ENCODE peak calls at places on chromosomes 12 and 14, in six cellular contexts. U, C, Q, F, W and M are unnamed samples.
A peak's percentile ranks its signal among the peaks of the same experiment; 100 is the strongest.

GRCh38 chr12:117850048-117850447 is 118.7 kb downstream of the KSR2 start:
- DNase-seq in U (peak; percentile 28), C (peak; percentile 87), Q (peak; percentile 85), F (peak; percentile 59), W (peak; percentile 71), M (peak; percentile 77)

GRCh38 chr12:70365648-70366518 is at the start of gene KCNMB4:
- DNase-seq in U (peak; percentile 10), C (peak; percentile 95), Q (peak; percentile 97), F (peak; percentile 51), W (peak; percentile 65), M (peak; percentile 86)

GRCh38 chr14:21095430-21096205 is 2.8 kb downstream of the ZNF219 start:
- DNase-seq in U (peak; percentile 51), C (peak; percentile 61), Q (peak; percentile 31), F (no peak), W (no peak), M (no peak)

GRCh38 chr12:32756476-32757158 is 920 bp upstream of the YARS2 start:
- DNase-seq in U (no peak), C (no peak), Q (no peak), F (peak; percentile 6), W (no peak), M (no peak)

GRCh38 chr14:88804035-88804434 is 11.3 kb upstream of the EML5 start:
- DNase-seq in U (no peak), C (no peak), Q (no peak), F (no peak), W (no peak), M (no peak)

GRCh38 chr12:122835693-122836026 is 403 bp downstream of the HIP1R start:
- DNase-seq in U (no peak), C (no peak), Q (peak; percentile 41), F (no peak), W (no peak), M (no peak)

GRCh38 chr12:124026755-124027745 is 54.0 kb downstream of the ZNF664 start:
- DNase-seq in U (peak; percentile 86), C (no peak), Q (peak; percentile 16), F (peak; percentile 92), W (peak; percentile 3), M (no peak)

GRCh38 chr12:56591111-56591510 is 39.0 kb downstream of the BAZ2A start:
- DNase-seq in U (no peak), C (peak; percentile 33), Q (no peak), F (no peak), W (no peak), M (no peak)

GRCh38 chr12:50914872-50915484 is 37.4 kb upstream of the HIGD1C start:
- DNase-seq in U (no peak), C (no peak), Q (no peak), F (no peak), W (no peak), M (no peak)

GRCh38 chr14:59630281-59630963 is 53.8 kb upstream of the CCDC175 start:
- DNase-seq in U (no peak), C (peak; percentile 34), Q (peak; percentile 44), F (peak; percentile 1), W (peak; percentile 74), M (peak; percentile 53)
- H4K8ac ChIP-seq in U (no peak overlapping the region), C (no peak overlapping the region), Q (no peak overlapping the region), F (no peak overlapping the region), W (no peak overlapping the region), M (no peak overlapping the region)

DNA sequence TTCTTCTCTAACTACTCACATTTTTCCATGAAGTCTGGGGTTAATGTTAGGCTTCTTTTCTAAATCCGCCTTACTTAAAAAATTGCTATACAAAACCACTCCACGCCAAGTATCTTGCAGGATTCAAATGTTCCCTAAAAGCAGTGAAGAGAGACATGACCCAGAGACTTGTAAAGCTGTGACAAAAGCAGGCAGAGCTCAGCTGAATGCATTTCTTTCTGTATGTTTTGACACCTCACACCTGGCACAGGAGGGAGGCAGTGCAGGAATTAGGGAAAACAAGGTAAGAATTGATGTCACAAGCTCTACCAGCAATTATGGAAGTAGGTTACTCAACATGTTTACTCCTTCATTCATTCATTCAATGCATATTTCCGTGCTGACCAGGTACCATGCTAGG is 295.0 kb downstream of the RPAP3 start:
- DNase-seq in U (no peak), C (no peak), Q (no peak), F (no peak), W (peak; percentile 54), M (no peak)
- H4K8ac ChIP-seq in U (no peak overlapping the region), C (no peak overlapping the region), Q (no peak overlapping the region), F (no peak overlapping the region), W (no peak overlapping the region), M (no peak overlapping the region)

GRCh38 chr12:115620816-115621215 is 656.7 kb downstream of the MED13L start:
- DNase-seq in U (no peak), C (no peak), Q (no peak), F (no peak), W (no peak), M (no peak)
- H4K8ac ChIP-seq in U (no peak overlapping the region), C (no peak overlapping the region), Q (no peak overlapping the region), F (no peak overlapping the region), W (no peak overlapping the region), M (no peak overlapping the region)

GRCh38 chr12:125124320-125124966 is 59.2 kb downstream of the AACS start:
- DNase-seq in U (no peak), C (no peak), Q (no peak), F (no peak), W (no peak), M (no peak)
- H4K8ac ChIP-seq in U (no peak overlapping the region), C (no peak overlapping the region), Q (no peak overlapping the region), F (no peak overlapping the region), W (no peak overlapping the region), M (no peak overlapping the region)

GRCh38 chr12:76878899-76879709 is at the start of gene CSRP2:
- DNase-seq in U (peak; percentile 87), C (peak; percentile 96), Q (peak; percentile 98), F (peak; percentile 98), W (peak; percentile 95), M (peak; percentile 96)
- H4K8ac ChIP-seq in U (peak within 1 kb of the TSS; percentile 65), C (no peak within 1 kb of the TSS), Q (no peak within 1 kb of the TSS), F (peak within 1 kb of the TSS; percentile 83), W (peak within 1 kb of the TSS; percentile 100), M (no peak within 1 kb of the TSS)

GRCh38 chr14:105500036-105500725 is 9.1 kb downstream of the TEDC1 start:
- DNase-seq in U (no peak), C (no peak), Q (no peak), F (no peak), W (no peak), M (no peak)

GRCh38 chr14:105502446-105503295 is 11.6 kb downstream of the TEDC1 start:
- DNase-seq in U (no peak), C (no peak), Q (no peak), F (no peak), W (no peak), M (no peak)

GRCh38 chr14:105500726-105501101 is 9.7 kb downstream of the TEDC1 start:
- DNase-seq in U (no peak), C (no peak), Q (no peak), F (no peak), W (no peak), M (no peak)

GRCh38 chr14:105503296-105503640 is 12.2 kb downstream of the TEDC1 start:
- DNase-seq in U (no peak), C (no peak), Q (no peak), F (no peak), W (no peak), M (no peak)

DNA sequence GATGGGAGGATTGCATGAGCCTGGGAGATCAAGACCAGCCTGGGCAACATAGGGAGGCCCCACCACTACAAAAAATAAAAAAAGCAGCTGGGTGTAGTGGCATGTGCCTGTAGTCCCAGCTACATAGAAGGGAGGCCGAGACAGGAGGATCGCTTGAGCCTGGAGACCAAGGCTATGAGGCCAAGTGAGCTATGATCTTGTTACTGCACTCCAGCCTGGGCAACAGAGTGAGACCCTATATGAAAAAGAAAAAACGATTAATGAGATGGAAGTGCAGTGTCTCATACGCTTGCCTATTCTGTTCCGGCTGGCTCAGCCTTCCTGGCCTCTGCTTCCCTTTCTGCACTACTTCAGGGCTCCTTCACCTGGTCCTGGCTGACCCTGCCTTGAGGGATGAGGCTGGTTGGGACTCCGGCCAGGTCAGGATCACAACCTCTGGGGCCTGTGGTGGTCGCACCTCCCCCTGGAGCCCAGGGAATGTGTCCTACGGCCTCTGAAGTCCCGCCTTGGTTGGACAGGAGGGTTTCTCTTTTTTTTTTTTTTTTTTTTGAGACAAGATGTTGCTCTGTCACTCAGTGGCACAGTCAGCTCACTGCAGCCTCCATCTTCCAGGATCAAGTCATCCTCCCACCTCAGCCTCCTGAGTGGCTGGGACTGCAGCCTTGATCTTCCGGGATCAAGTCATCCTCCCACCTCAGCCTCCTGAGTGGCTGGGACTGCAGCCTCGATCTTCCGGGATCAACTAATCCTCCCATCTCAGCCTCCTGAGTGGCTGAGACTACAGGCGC is 10.7 kb downstream of the TEDC1 start:
- DNase-seq in U (no peak), C (no peak), Q (no peak), F (no peak), W (no peak), M (no peak)
- H4K8ac ChIP-seq in U (no peak overlapping the region), C (no peak overlapping the region), Q (no peak overlapping the region), F (no peak overlapping the region), W (no peak overlapping the region), M (no peak overlapping the region)